ENCODE peak calls at places on chromosomes 13 and 19, in six cellular contexts. V is caudate nucleus; W is epithelial cell of esophagus; A is OCI-LY7; O is activated CD4-positive, alpha-beta T cell treated with anti-CD3 and anti-CD28 coated beads, Interleukin-2, amount 10 ng/mL, durations not matched to agents 7 days and 5 days; H is GM12865. G is an unnamed sample.

GRCh38 chr19:54002495-54003315 is 11.3 kb downstream of the CACNG6 start:
- DNase-seq in O (no peak), A (no peak), W (no peak), H (no peak), V (no peak), G (no peak)

GRCh38 chr13:101785858-101786257 is 333.4 kb downstream of the ITGBL1 start:
- DNase-seq in V (no peak), A (peak; percentile 1), W (peak; percentile 42), O (no peak), H (peak; percentile 27), G (peak; percentile 1)

GRCh38 chr13:40109324-40109958 is 454.0 kb downstream of the COG6 start:
- DNase-seq in H (no peak), A (no peak), W (peak; percentile 98), V (no peak), O (no peak), G (no peak)

GRCh38 chr13:114166381-114167131 is 12.5 kb upstream of the CFAP97D2 start:
- DNase-seq in V (peak; percentile 78), H (no peak), A (no peak), O (no peak), W (no peak), G (peak; percentile 77)

GRCh38 chr19:41409288-41409687 is 11.7 kb downstream of the BCKDHA start:
- DNase-seq in A (no peak), W (peak; percentile 67), O (no peak), H (peak; percentile 24), V (no peak), G (no peak)

GRCh38 chr13:29511980-29512379 is 83.5 kb downstream of the SLC7A1 start:
- DNase-seq in H (no peak), O (no peak), A (no peak), V (no peak), W (no peak), G (no peak)

GRCh38 chr13:46142692-46143238 is 37.9 kb upstream of the CPB2 start:
- DNase-seq in O (no peak), A (no peak), H (no peak), W (no peak), V (no peak), G (no peak)

GRCh38 chr19:32416749-32417469 is 11.3 kb downstream of the DPY19L3 start:
- DNase-seq in V (peak; percentile 20), W (peak; percentile 6), A (no peak), H (no peak), O (no peak), G (no peak)

GRCh38 chr13:31786011-31786410 is 46.7 kb downstream of the RXFP2 start:
- DNase-seq in W (peak; percentile 63), V (no peak), O (no peak), H (no peak), A (no peak), G (no peak)

GRCh38 chr13:24127116-24127631 is 33.3 kb upstream of the SPATA13 start:
- DNase-seq in A (no peak), V (no peak), W (peak; percentile 22), O (no peak), H (peak; percentile 67), G (no peak)

GRCh38 chr19:372306-372890 is 27.8 kb upstream of the MIER2 start:
- DNase-seq in W (no peak), O (no peak), H (no peak), V (peak; percentile 6), A (no peak), G (no peak)

GRCh38 chr13:43698743-43699142 is 88.0 kb downstream of the ENOX1 start:
- DNase-seq in A (no peak), H (no peak), W (peak; percentile 12), V (peak; percentile 26), O (no peak), G (peak; percentile 27)

GRCh38 chr19:49315111-49315510 is 9.9 kb downstream of the SLC6A16 start:
- DNase-seq in W (no peak), V (no peak), A (no peak), O (no peak), H (no peak), G (no peak)

GRCh38 chr19:23528376-23528775 is 133.1 kb upstream of the ZNF91 start:
- DNase-seq in A (no peak), H (no peak), O (no peak), V (no peak), W (peak; percentile 82), G (no peak)

GRCh38 chr19:56750658-56751057 is 79.1 kb upstream of the ZNF835 start:
- DNase-seq in V (no peak), W (no peak), A (no peak), O (no peak), H (no peak), G (no peak)

GRCh38 chr13:79085021-79085420 is 321.0 kb downstream of the RBM26 start:
- DNase-seq in O (no peak), W (no peak), H (no peak), V (no peak), A (no peak), G (no peak)

GRCh38 chr13:112871742-112872141 is 97.3 kb upstream of the MCF2L start:
- DNase-seq in A (no peak), V (no peak), H (no peak), W (no peak), O (no peak), G (no peak)

GRCh38 chr19:39471756-39472536 is 8.7 kb upstream of the TIMM50 start:
- DNase-seq in O (no peak), W (no peak), A (no peak), V (no peak), H (no peak), G (no peak)

GRCh38 chr13:30639671-30640070 is 22.0 kb downstream of the USPL1 start:
- DNase-seq in O (no peak), A (no peak), W (no peak), H (no peak), V (peak; percentile 77), G (no peak)

GRCh38 chr19:16892868-16893685 is 4.3 kb downstream of the F2RL3 start:
- DNase-seq in A (no peak), V (no peak), H (peak; percentile 69), O (no peak), W (no peak), G (no peak)

GRCh38 chr13:32849369-32849768 is 166.9 kb upstream of the KL start:
- DNase-seq in H (no peak), O (no peak), W (no peak), A (no peak), V (no peak), G (no peak)

GRCh38 chr13:20525601-20526544 is at the start of gene CRYL1:
- DNase-seq in V (peak; percentile 75), W (peak; percentile 71), A (no peak), O (peak; percentile 75), H (peak; percentile 77), G (peak; percentile 71)

GRCh38 chr13:99200433-99201167 is at the start of gene UBAC2:
- DNase-seq in W (peak; percentile 95), H (peak; percentile 97), A (peak; percentile 92), V (peak; percentile 88), O (peak; percentile 96), G (peak; percentile 89)

GRCh38 chr13:101424381-101425155 is 8.3 kb upstream of the NALCN start:
- DNase-seq in A (no peak), V (peak; percentile 64), H (no peak), W (no peak), O (no peak), G (peak; percentile 23)

GRCh38 chr19:55383279-55383788 is 758 bp downstream of the TMEM238 start:
- DNase-seq in O (peak; percentile 29), V (no peak), H (peak; percentile 34), W (no peak), A (no peak), G (no peak)

GRCh38 chr13:20239748-20240147 is 7.6 kb upstream of the GJB6 start:
- DNase-seq in O (no peak), A (no peak), V (no peak), H (no peak), W (no peak), G (no peak)

GRCh38 chr13:30870916-30871712 is 35.0 kb upstream of the MEDAG start:
- DNase-seq in A (no peak), H (no peak), V (no peak), W (no peak), O (no peak), G (no peak)

GRCh38 chr13:71118779-71119364 is 748.1 kb downstream of the DACH1 start:
- DNase-seq in A (no peak), V (no peak), W (no peak), O (no peak), H (no peak), G (no peak)

GRCh38 chr13:91017031-91017668 is 330.3 kb upstream of the MIR17HG start:
- DNase-seq in V (no peak), O (peak; percentile 26), W (peak; percentile 61), A (peak; percentile 88), H (peak; percentile 54), G (peak; percentile 1)

G was measured in occipital lobe.